ENCODE peak calls at places on chromosomes 2 and 18, in ten cellular contexts. S, Z, W, H, Q, K, U, I, T and O are unnamed samples. For H3K4me1, the result is how much of the 10 kb centered on the place peaks cover.

GRCh38 chr2:151523825-151524224 is 114.1 kb downstream of the RIF1 start:
- DNase-seq in S (no peak), Z (no peak), W (no peak), H (no peak), Q (no peak), K (no peak), U (no peak), I (no peak), T (peak), O (no peak)

GRCh38 chr18:13563390-13563805 is 163.0 kb downstream of the FAM210A start:
- DNase-seq in S (no peak), Z (no peak), W (no peak), H (no peak), Q (peak), K (no peak), U (no peak), I (no peak), T (no peak), O (no peak)

GRCh38 chr2:118202707-118203303 is 114.5 kb downstream of the INSIG2 start:
- DNase-seq in S (peak), Z (peak), W (peak), H (peak), Q (peak), K (no peak), U (peak), I (no peak), T (peak), O (no peak)

GRCh38 chr2:25065768-25066167 is 23.9 kb downstream of the EFR3B start:
- DNase-seq in S (no peak), Z (no peak), W (no peak), H (no peak), Q (no peak), K (no peak), U (no peak), I (no peak), T (no peak), O (no peak)

GRCh38 chr2:233974530-233975071 is 57.4 kb downstream of the TRPM8 start:
- DNase-seq in S (peak), Z (peak), W (no peak), H (no peak), Q (no peak), K (no peak), U (no peak), I (no peak), T (peak), O (no peak)

GRCh38 chr18:68840554-68841263 is 42.8 kb downstream of the CCDC102B start:
- DNase-seq in S (peak), Z (no peak), W (no peak), H (peak), Q (no peak), K (no peak), U (no peak), I (no peak), T (peak), O (no peak)

GRCh38 chr2:120939595-120940318 is 204.1 kb downstream of the GLI2 start:
- DNase-seq in S (peak), Z (no peak), W (no peak), H (no peak), Q (peak), K (no peak), U (no peak), I (no peak), T (peak), O (no peak)

GRCh38 chr2:116023026-116023425 is 1580.6 kb downstream of the DPP10 start:
- DNase-seq in S (no peak), Z (no peak), W (no peak), H (no peak), Q (no peak), K (no peak), U (no peak), I (no peak), T (no peak), O (no peak)

GRCh38 chr2:240564191-240564570 is 4.0 kb downstream of the DUSP28 start:
- DNase-seq in S (no peak), Z (no peak), W (no peak), H (no peak), Q (no peak), K (no peak), U (no peak), I (no peak), T (no peak), O (no peak)

GRCh38 chr18:43271593-43272432 is 5.5 kb downstream of the SYT4 start:
- DNase-seq in S (no peak), Z (peak), W (no peak), H (peak), Q (peak), K (peak), U (peak), I (no peak), T (peak), O (no peak)

GRCh38 chr2:40412456-40412855 is 39.4 kb downstream of the SLC8A1 start:
- DNase-seq in S (no peak), Z (no peak), W (no peak), H (no peak), Q (no peak), K (no peak), U (no peak), I (no peak), T (peak), O (no peak)

GRCh38 chr2:188437537-188437936 is 145.9 kb downstream of the GULP1 start:
- DNase-seq in S (no peak), Z (no peak), W (no peak), H (no peak), Q (no peak), K (no peak), U (no peak), I (no peak), T (no peak), O (no peak)

GRCh38 chr2:6081955-6082354 is 389.8 kb downstream of the SOX11 start:
- DNase-seq in S (no peak), Z (no peak), W (no peak), H (no peak), Q (no peak), K (no peak), U (no peak), I (no peak), T (no peak), O (no peak)

GRCh38 chr18:77765468-77765867 is 515.8 kb downstream of the GALR1 start:
- DNase-seq in S (peak), Z (peak), W (no peak), H (peak), Q (peak), K (no peak), U (peak), I (no peak), T (no peak), O (no peak)

GRCh38 chr2:239394346-239394945 is 6.4 kb downstream of the HDAC4 start:
- DNase-seq in S (no peak), Z (no peak), W (no peak), H (no peak), Q (no peak), K (no peak), U (no peak), I (no peak), T (no peak), O (no peak)

GRCh38 chr2:202632682-202633081 is 2.1 kb upstream of the FAM117B start:
- DNase-seq in S (no peak), Z (peak), W (no peak), H (no peak), Q (no peak), K (no peak), U (no peak), I (peak), T (peak), O (peak)

GRCh38 chr2:240595381-240596079 is 9.0 kb downstream of the CAPN10 start:
- DNase-seq in S (peak), Z (peak), W (peak), H (peak), Q (peak), K (peak), U (peak), I (no peak), T (no peak), O (no peak)

GRCh38 chr2:234802071-234802844 is 149.6 kb upstream of the SH3BP4 start:
- DNase-seq in S (no peak), Z (no peak), W (no peak), H (no peak), Q (no peak), K (no peak), U (no peak), I (no peak), T (no peak), O (no peak)

GRCh38 chr2:1825046-1825445 is 80.7 kb upstream of the PXDN start:
- DNase-seq in S (no peak), Z (no peak), W (no peak), H (no peak), Q (no peak), K (no peak), U (no peak), I (no peak), T (no peak), O (no peak)

GRCh38 chr18:76613058-76613457 is 118.0 kb upstream of the ZNF516 start:
- DNase-seq in S (no peak), Z (no peak), W (no peak), H (no peak), Q (no peak), K (no peak), U (no peak), I (no peak), T (no peak), O (no peak)

GRCh38 chr2:29599946-29600345 is 321.4 kb downstream of the ALK start:
- DNase-seq in S (no peak), Z (no peak), W (no peak), H (no peak), Q (no peak), K (no peak), U (no peak), I (no peak), T (no peak), O (no peak)

GRCh38 chr2:196758474-196759377 is 40.8 kb downstream of the GTF3C3 start:
- DNase-seq in S (no peak), Z (no peak), W (no peak), H (no peak), Q (no peak), K (no peak), U (no peak), I (no peak), T (peak), O (no peak)

GRCh38 chr2:142992843-142993242 is 115.4 kb downstream of the KYNU start:
- DNase-seq in S (no peak), Z (no peak), W (no peak), H (no peak), Q (no peak), K (no peak), U (no peak), I (no peak), T (no peak), O (no peak)

GRCh38 chr2:135530313-135531230 is at the start of gene ZRANB3:
- DNase-seq in S (peak), Z (peak), W (peak), H (peak), Q (peak), K (peak), U (peak), I (peak), T (peak), O (peak)

GRCh38 chr2:237715459-237715947 is 83.1 kb upstream of the RBM44 start:
- DNase-seq in S (no peak), Z (no peak), W (peak), H (no peak), Q (no peak), K (peak), U (peak), I (no peak), T (no peak), O (no peak)
- TF ChIP-seq CTCF in S (no peak), Z (no peak), W (no peak), H (no peak), Q (no peak), K (no peak), U (no peak), I (peak), T (no peak), O (no peak)

DNA sequence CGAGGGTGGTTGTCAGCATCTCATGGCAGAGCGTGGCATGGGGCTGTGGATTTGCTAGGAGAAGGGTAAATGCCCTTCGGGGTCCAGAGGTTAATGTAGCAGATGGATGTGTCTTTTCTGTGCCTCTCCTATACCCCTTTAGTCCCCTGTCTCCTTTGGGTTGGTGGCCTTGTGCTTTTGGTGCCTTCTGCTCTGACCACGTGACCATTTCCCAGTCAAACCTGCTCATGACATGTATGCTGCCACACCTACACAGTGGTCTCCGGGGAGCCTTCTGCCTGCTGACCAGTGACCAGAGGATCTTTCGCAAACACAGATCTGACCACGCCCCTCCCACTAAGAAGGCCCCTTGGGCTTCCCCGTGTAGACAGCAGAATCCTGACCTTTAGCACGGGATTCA is 116.1 kb downstream of the ACOXL start:
- DNase-seq in S (no peak), Z (no peak), W (no peak), H (no peak), Q (no peak), K (no peak), U (peak), I (no peak), T (no peak), O (no peak)
- H3K4me1 ChIP-seq in S (under half), Z (under half), W (under half), H (under half), Q (under half), K (under half), U (under half), I (under half), T (under half), O (under half)

GRCh38 chr2:124328397-124328796 is 303.3 kb downstream of the CNTNAP5 start:
- DNase-seq in S (no peak), Z (no peak), W (no peak), H (peak), Q (no peak), K (no peak), U (no peak), I (no peak), T (no peak), O (no peak)

GRCh38 chr2:124323321-124323720 is 298.2 kb downstream of the CNTNAP5 start:
- DNase-seq in S (no peak), Z (no peak), W (no peak), H (no peak), Q (no peak), K (no peak), U (no peak), I (no peak), T (no peak), O (no peak)

GRCh38 chr2:124320072-124320471 is 295.0 kb downstream of the CNTNAP5 start:
- DNase-seq in S (no peak), Z (no peak), W (no peak), H (no peak), Q (no peak), K (no peak), U (no peak), I (no peak), T (no peak), O (no peak)

GRCh38 chr2:124327293-124327692 is 302.2 kb downstream of the CNTNAP5 start:
- DNase-seq in S (no peak), Z (no peak), W (no peak), H (no peak), Q (no peak), K (no peak), U (no peak), I (no peak), T (no peak), O (no peak)

DNA sequence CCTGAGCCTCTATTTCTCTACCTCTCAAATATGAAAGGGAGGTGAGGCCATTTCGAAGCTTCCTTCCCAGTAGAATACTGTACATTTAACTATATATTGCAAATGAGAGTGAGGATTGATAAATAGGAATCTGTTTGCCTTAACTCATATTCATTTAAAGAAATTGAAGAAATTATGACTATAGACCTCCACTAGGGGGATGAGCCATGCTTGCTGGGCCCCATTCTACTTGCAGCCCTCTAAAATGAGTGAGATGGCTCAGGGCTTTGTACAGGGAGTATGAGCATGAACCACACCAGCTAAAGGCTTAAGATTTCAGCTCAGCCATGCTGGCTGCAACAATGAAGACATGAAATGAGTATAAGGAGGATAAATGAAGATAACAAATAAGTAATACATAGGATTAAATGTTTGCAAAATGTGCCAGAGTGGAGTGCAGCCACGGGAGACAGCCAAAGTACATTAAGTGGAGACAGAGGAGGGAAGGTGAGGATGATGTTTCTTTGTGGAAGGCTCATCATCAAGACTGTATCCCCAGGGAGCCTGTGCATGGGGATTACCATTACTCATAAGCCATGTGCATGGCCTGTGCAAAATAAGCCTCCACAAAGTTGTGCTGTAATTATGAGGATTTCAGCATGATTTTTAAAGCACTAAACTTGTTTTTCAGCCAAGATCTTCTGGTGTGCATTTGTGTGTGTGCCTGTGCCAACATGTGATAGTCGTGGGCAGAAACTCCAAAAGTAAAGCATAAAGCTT is 300.8 kb downstream of the CNTNAP5 start:
- DNase-seq in S (no peak), Z (no peak), W (no peak), H (no peak), Q (peak), K (no peak), U (peak), I (no peak), T (no peak), O (no peak)
- TF ChIP-seq CTCF in S (no peak), Z (peak), W (no peak), H (peak), Q (peak), K (no peak), U (peak), I (no peak), T (peak), O (no peak)

GRCh38 chr2:108575132-108575966 is 41.1 kb downstream of the LIMS1 start:
- DNase-seq in S (no peak), Z (no peak), W (no peak), H (peak), Q (no peak), K (no peak), U (no peak), I (no peak), T (peak), O (no peak)

GRCh38 chr2:108571262-108571661 is 37.0 kb downstream of the LIMS1 start:
- DNase-seq in S (no peak), Z (no peak), W (no peak), H (no peak), Q (no peak), K (no peak), U (no peak), I (no peak), T (peak), O (no peak)

GRCh38 chr2:108573070-108573469 is 38.8 kb downstream of the LIMS1 start:
- DNase-seq in S (no peak), Z (no peak), W (no peak), H (no peak), Q (no peak), K (no peak), U (no peak), I (no peak), T (peak), O (no peak)

GRCh38 chr2:108577099-108577498 is 42.8 kb downstream of the LIMS1 start:
- DNase-seq in S (no peak), Z (no peak), W (no peak), H (no peak), Q (no peak), K (no peak), U (no peak), I (no peak), T (no peak), O (no peak)

GRCh38 chr2:108574332-108574731 is 40.1 kb downstream of the LIMS1 start:
- DNase-seq in S (no peak), Z (no peak), W (no peak), H (no peak), Q (no peak), K (no peak), U (no peak), I (no peak), T (no peak), O (no peak)
- H3K4me1 ChIP-seq in S (half or more), Z (under half), W (under half), H (under half), Q (under half), K (under half), U (under half), I (half or more), T (under half), O (under half)

DNA sequence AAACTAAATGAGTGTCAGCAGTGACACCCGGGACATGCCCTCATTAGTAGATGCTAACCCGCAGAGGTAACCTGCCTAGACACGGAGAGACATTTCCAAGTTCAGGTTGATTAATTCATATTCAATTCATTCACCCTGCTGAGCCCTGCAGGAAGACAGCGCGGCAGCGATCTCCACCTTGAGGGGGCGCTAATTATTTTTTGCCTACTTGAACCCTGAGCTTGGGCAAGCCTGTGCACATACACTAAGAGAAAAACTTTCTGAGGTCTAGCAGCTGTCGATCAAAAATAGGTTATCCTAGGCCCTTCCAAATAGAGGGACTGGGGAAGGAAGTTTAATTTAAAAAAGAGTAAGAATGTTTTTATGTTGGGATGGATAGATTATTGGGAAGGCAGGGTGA is 1.3 kb upstream of the LYPD6 start:
- DNase-seq in S (no peak), Z (no peak), W (peak), H (no peak), Q (no peak), K (peak), U (peak), I (no peak), T (no peak), O (no peak)
- TF ChIP-seq CTCF in S (peak), Z (peak), W (no peak), H (peak), Q (peak), K (peak), U (peak), I (peak), T (peak), O (no peak)

GRCh38 chr2:88615822-88616221 is 11.4 kb downstream of the EIF2AK3 start:
- DNase-seq in S (no peak), Z (no peak), W (no peak), H (no peak), Q (no peak), K (no peak), U (no peak), I (no peak), T (no peak), O (no peak)
- H3K4me1 ChIP-seq in S (under half), Z (under half), W (under half), H (under half), Q (under half), K (under half), U (under half), I (half or more), T (under half), O (under half)

DNA sequence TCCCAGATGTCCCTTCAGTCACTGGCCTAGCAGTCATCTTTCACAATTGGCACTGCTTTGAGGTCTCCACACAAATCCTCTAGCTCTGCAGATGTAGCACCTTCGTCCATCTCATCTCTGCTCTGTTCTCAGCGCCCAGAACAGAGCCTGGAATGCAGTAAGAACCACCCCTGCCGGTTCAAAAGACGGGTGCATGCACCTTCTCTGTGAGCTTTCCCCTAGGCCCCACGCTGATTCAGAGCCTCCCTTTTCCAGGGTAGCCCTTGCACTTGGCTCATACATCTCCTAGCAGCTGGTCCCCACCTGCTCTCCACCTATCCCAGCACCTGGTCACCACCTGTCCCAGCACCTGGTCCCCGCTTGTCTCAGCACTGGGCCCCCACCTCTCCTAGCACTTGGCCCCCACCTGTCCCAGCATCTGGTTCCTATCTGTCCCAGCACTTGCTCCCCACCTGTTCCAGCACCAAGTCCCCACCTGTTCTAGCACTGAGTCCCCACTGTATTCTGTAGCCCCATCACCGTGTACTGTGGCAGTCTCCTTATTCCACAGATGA is 4.7 kb upstream of the KCNF1 start:
- DNase-seq in S (no peak), Z (no peak), W (no peak), H (no peak), Q (no peak), K (no peak), U (no peak), I (no peak), T (no peak), O (no peak)
- TF ChIP-seq CTCF in S (no peak), Z (no peak), W (no peak), H (no peak), Q (no peak), K (no peak), U (no peak), I (no peak), T (no peak), O (no peak)

GRCh38 chr2:69764286-69765058 is 22.5 kb downstream of the ANXA4 start:
- DNase-seq in S (no peak), Z (no peak), W (no peak), H (no peak), Q (no peak), K (peak), U (peak), I (no peak), T (peak), O (no peak)
- H3K4me1 ChIP-seq in S (half or more), Z (under half), W (under half), H (under half), Q (under half), K (under half), U (under half), I (under half), T (under half), O (under half)

GRCh38 chr2:160555420-160555819 is 61.8 kb upstream of the RBMS1 start:
- DNase-seq in S (no peak), Z (no peak), W (no peak), H (no peak), Q (no peak), K (no peak), U (no peak), I (no peak), T (no peak), O (no peak)

GRCh38 chr2:160551259-160551658 is 57.7 kb upstream of the RBMS1 start:
- DNase-seq in S (no peak), Z (no peak), W (no peak), H (no peak), Q (no peak), K (no peak), U (no peak), I (no peak), T (no peak), O (no peak)
- TF ChIP-seq CTCF in S (no peak), Z (no peak), W (no peak), H (no peak), Q (no peak), K (no peak), U (no peak), I (no peak), T (no peak), O (no peak)